ENCODE peak calls at places on chromosome 10, in eight cellular contexts. U is stimulated activated CD4-positive, alpha-beta T cell treated with anti-CD3 and anti-CD28 coated beads, Interleukin-15, amount 100 ng/mL, for 1 hour; C is kidney tubule cell; T is MCF 10A; V is KBM-7; Q is fibroblast of mammary gland; O is SK-N-SH; H is osteocyte. A is an unnamed sample.

GRCh38 chr10:107206856-107207255 is 42.4 kb upstream of the SORCS1 start:
- DNase-seq in U (no peak), C (no peak), T (no peak), V (no peak), Q (no peak), O (peak; percentile 23), H (no peak), A (no peak)

GRCh38 chr10:79142064-79142491 is 73.3 kb downstream of the ZMIZ1 start:
- DNase-seq in U (no peak), C (peak; percentile 68), T (no peak), V (no peak), Q (peak; percentile 83), O (no peak), H (no peak), A (no peak)

GRCh38 chr10:58734116-58734515 is 221.4 kb downstream of the BICC1 start:
- DNase-seq in U (no peak), C (no peak), T (no peak), V (no peak), Q (peak; percentile 40), O (peak; percentile 53), H (no peak), A (peak; percentile 57)

GRCh38 chr10:123743441-123744225 is 77.5 kb downstream of the GPR26 start:
- DNase-seq in U (no peak), C (peak; percentile 33), T (peak; percentile 21), V (no peak), Q (peak; percentile 5), O (peak; percentile 72), H (no peak), A (no peak)

GRCh38 chr10:49645417-49646255 is 31.8 kb downstream of the CHAT start:
- DNase-seq in U (no peak), C (no peak), T (no peak), V (no peak), Q (no peak), O (no peak), H (peak; percentile 78), A (no peak)

GRCh38 chr10:7357193-7357592 is 53.6 kb downstream of the SFMBT2 start:
- DNase-seq in U (no peak), C (no peak), T (no peak), V (no peak), Q (no peak), O (no peak), H (no peak), A (no peak)

GRCh38 chr10:100153239-100153840 is 32.5 kb downstream of the ERLIN1 start:
- DNase-seq in U (no peak), C (peak; percentile 13), T (peak; percentile 48), V (no peak), Q (peak; percentile 20), O (peak; percentile 80), H (no peak), A (no peak)

GRCh38 chr10:20582041-20582440 is 315.1 kb downstream of the NEBL start:
- DNase-seq in U (no peak), C (no peak), T (no peak), V (no peak), Q (no peak), O (no peak), H (no peak), A (no peak)

GRCh38 chr10:47339759-47340612 is 8.2 kb upstream of the RBP3 start:
- DNase-seq in U (no peak), C (no peak), T (no peak), V (peak; percentile 82), Q (no peak), O (no peak), H (no peak), A (no peak)

GRCh38 chr10:131653550-131654470 is 247.0 kb upstream of the PPP2R2D start:
- DNase-seq in U (no peak), C (peak; percentile 22), T (no peak), V (no peak), Q (no peak), O (no peak), H (no peak), A (no peak)

GRCh38 chr10:13882112-13882711 is 295.4 kb downstream of the PRPF18 start:
- DNase-seq in U (no peak), C (peak; percentile 99), T (peak; percentile 49), V (peak; percentile 83), Q (peak; percentile 98), O (no peak), H (no peak), A (no peak)

A was measured in D341Med.